ENCODE peak calls at places on chromosomes 2 and 18, in four cellular contexts. One of them, this sample, is unnamed.

GRCh38 chr2:115165529-115166109 is 723.2 kb downstream of the DPP10 start:
- DNase-seq in dermis blood vessel endothelial cell: peak
- DNase-seq in memory B cell: no peak
- DNase-seq in mucosa of descending colon: peak
- DNase-seq in this sample: peak

GRCh38 chr2:69196327-69197117 is 183.5 kb downstream of the ANTXR1 start:
- DNase-seq in dermis blood vessel endothelial cell: peak
- DNase-seq in memory B cell: no peak
- DNase-seq in mucosa of descending colon: no peak
- DNase-seq in this sample: no peak

GRCh38 chr18:31206787-31207381 is 44.2 kb upstream of the DSC1 start:
- DNase-seq in dermis blood vessel endothelial cell: peak
- DNase-seq in memory B cell: no peak
- DNase-seq in mucosa of descending colon: peak
- DNase-seq in this sample: peak

GRCh38 chr2:231399853-231400667 is 4.5 kb downstream of the B3GNT7 start:
- DNase-seq in dermis blood vessel endothelial cell: no peak
- DNase-seq in memory B cell: no peak
- DNase-seq in mucosa of descending colon: peak
- DNase-seq in this sample: peak

GRCh38 chr2:3470166-3470651 is 49.1 kb downstream of the ADI1 start:
- DNase-seq in dermis blood vessel endothelial cell: no peak
- DNase-seq in memory B cell: no peak
- DNase-seq in mucosa of descending colon: no peak
- DNase-seq in this sample: no peak

GRCh38 chr18:36406805-36407204 is 109.3 kb downstream of the FHOD3 start:
- DNase-seq in dermis blood vessel endothelial cell: no peak
- DNase-seq in memory B cell: no peak
- DNase-seq in mucosa of descending colon: no peak
- DNase-seq in this sample: no peak

GRCh38 chr2:16328521-16329190 is 337.0 kb downstream of the CYRIA start:
- DNase-seq in dermis blood vessel endothelial cell: no peak
- DNase-seq in memory B cell: no peak
- DNase-seq in mucosa of descending colon: no peak
- DNase-seq in this sample: no peak

GRCh38 chr2:231124833-231125232 is at the start of gene HTR2B:
- DNase-seq in dermis blood vessel endothelial cell: peak
- DNase-seq in memory B cell: no peak
- DNase-seq in mucosa of descending colon: no peak
- DNase-seq in this sample: no peak

GRCh38 chr18:71784777-71785176 is 759.4 kb downstream of the CBLN2 start:
- DNase-seq in dermis blood vessel endothelial cell: peak
- DNase-seq in memory B cell: no peak
- DNase-seq in mucosa of descending colon: peak
- DNase-seq in this sample: peak

This sample was measured in colonic mucosa.